ENCODE peak calls at places on chromosomes 5 and 9, in five cellular contexts. P is NT2/D1, D is HepG2, Y is H1, B is GM12878. U is an unnamed sample.

GRCh38 chr5:146828385-146828784 is 50.2 kb downstream of the PPP2R2B start:
- DNase-seq in D (no peak), B (no peak), P (no peak), Y (no peak), U (no peak)

GRCh38 chr5:142322747-142323479 is 1.9 kb downstream of the SPRY4 start:
- DNase-seq in D (no peak), P (no peak), B (no peak), Y (no peak), U (no peak)

GRCh38 chr9:84617415-84617814 is 52.1 kb upstream of the NTRK2 start:
- DNase-seq in B (no peak), D (no peak), Y (no peak), P (no peak), U (no peak)

GRCh38 chr9:136640176-136641086 is 22.3 kb upstream of the EGFL7 start:
- DNase-seq in B (no peak), Y (no peak), D (no peak), P (no peak), U (no peak)

GRCh38 chr9:89619019-89619418 is 14.2 kb downstream of the GADD45G start:
- DNase-seq in P (peak), D (no peak), Y (no peak), B (no peak), U (peak)

GRCh38 chr9:76415731-76416130 is 21.5 kb upstream of the RFK start:
- DNase-seq in P (no peak), B (no peak), Y (no peak), D (no peak), U (no peak)

GRCh38 chr9:2502210-2502609 is 119.4 kb upstream of the VLDLR start:
- DNase-seq in D (no peak), P (no peak), Y (no peak), B (no peak), U (no peak)

GRCh38 chr5:137218471-137218870 is 280.7 kb downstream of the SPOCK1 start:
- DNase-seq in P (no peak), Y (no peak), B (no peak), D (no peak), U (no peak)

GRCh38 chr9:136947955-136948510 is 3.0 kb downstream of the C8G start:
- DNase-seq in Y (no peak), B (no peak), P (no peak), D (peak), U (no peak)

GRCh38 chr5:139709587-139710369 is 61.6 kb downstream of the CXXC5 start:
- DNase-seq in Y (no peak), D (no peak), B (no peak), P (no peak), U (no peak)

GRCh38 chr9:17847908-17848307 is 269.0 kb downstream of the SH3GL2 start:
- DNase-seq in Y (no peak), B (no peak), D (no peak), P (no peak), U (no peak)

GRCh38 chr5:168974081-168974480 is 326.9 kb downstream of the SLIT3 start:
- DNase-seq in B (no peak), D (no peak), Y (no peak), P (no peak), U (no peak)

GRCh38 chr5:56543431-56544385 is 271.6 kb upstream of the MAP3K1 start:
- DNase-seq in P (no peak), D (no peak), Y (no peak), B (no peak), U (no peak)

GRCh38 chr9:3894764-3895163 is 369.0 kb upstream of the RFX3 start:
- DNase-seq in B (no peak), Y (no peak), D (no peak), P (no peak), U (no peak)

GRCh38 chr5:115471674-115472073 is 72.9 kb downstream of the FEM1C start:
- DNase-seq in P (no peak), D (no peak), Y (no peak), B (no peak), U (no peak)

GRCh38 chr5:35651002-35651756 is 33.5 kb downstream of the SPEF2 start:
- DNase-seq in P (peak), B (no peak), D (peak), Y (peak), U (peak)

GRCh38 chr5:124528838-124529237 is 217.6 kb downstream of the ZNF608 start:
- DNase-seq in B (no peak), P (no peak), Y (no peak), D (no peak), U (no peak)

GRCh38 chr9:84146893-84147705 is 166.5 kb downstream of the RMI1 start:
- DNase-seq in D (no peak), P (no peak), B (no peak), Y (no peak), U (no peak)

GRCh38 chr5:6731465-6732237 is 18.4 kb downstream of the TENT4A start:
- DNase-seq in P (no peak), Y (no peak), B (no peak), D (no peak), U (no peak)

GRCh38 chr5:136424835-136425694 is 59.7 kb upstream of the TRPC7 start:
- DNase-seq in P (peak), D (peak), B (no peak), Y (peak), U (peak)

DNA sequence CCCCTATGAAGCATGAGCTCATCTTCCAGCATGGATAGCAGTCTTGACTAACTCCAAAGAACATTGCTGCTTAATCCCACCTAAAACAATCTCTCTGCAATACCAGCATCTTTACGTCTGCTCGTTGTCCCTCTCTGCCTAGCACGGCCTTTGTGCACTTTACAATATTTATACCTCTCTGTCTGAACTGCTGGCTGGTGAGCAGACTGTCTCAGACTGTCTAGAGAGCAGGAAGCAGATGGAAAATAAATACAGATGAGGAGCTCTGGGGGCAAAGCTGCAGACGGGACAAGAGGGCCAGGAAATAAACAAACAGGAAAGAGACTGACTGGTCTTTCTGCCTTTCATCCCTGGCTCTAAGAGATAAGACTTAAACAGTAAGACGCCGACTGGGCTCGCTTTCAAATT is 224.8 kb downstream of the ENC1 start:
- DNase-seq in B (no peak), Y (no peak), P (no peak), D (peak), U (no peak)
- TF ChIP-seq SUZ12 in B (no peak), Y (no peak), P (no peak), D (no peak), U (no peak)

GRCh38 chr5:172854451-172854871 is 20.4 kb downstream of the ERGIC1 start:
- DNase-seq in D (no peak), P (no peak), B (no peak), Y (no peak), U (no peak)

GRCh38 chr5:172855597-172856292 is 21.7 kb downstream of the ERGIC1 start:
- DNase-seq in Y (no peak), P (no peak), D (no peak), B (no peak), U (no peak)

GRCh38 chr5:172852490-172853354 is 18.7 kb downstream of the ERGIC1 start:
- DNase-seq in B (no peak), Y (no peak), D (peak), P (no peak), U (no peak)

GRCh38 chr5:172854958-172855357 is 20.9 kb downstream of the ERGIC1 start:
- DNase-seq in D (no peak), Y (no peak), B (no peak), P (no peak), U (no peak)

DNA sequence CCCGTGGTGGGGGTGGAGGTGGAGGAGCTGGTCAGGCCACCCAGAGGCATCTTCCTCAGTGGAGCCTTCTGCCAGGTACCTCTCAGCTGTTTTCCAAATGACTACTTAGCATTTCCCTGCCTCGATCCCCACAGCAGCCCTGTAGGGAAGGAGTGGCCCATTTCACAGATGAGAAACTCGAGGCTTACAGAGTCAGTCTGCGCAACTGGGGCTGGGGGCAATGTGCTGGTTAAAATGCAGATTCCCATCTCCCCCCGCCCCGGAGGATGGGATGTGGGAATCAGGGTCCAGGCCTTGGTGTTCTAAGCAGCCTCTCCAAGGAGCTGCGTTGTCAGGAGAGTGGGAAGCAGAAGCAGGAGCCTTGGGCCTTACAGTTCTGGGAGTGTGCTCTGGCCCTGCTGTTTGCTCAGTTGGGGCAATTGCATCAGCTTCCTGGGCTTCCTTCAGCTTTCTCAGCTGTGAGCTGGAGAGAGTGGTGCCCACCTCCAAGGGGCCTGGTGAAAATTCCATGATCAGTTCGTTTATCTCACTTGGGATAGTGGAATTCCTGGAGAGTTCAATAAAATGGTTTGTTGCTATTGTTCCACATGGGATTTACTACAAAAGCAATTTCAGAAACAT is 19.4 kb downstream of the ERGIC1 start:
- DNase-seq in Y (no peak), B (no peak), P (no peak), D (no peak), U (no peak)
- TF ChIP-seq SUZ12 in Y (no peak), B (no peak), P (no peak), D (no peak), U (no peak)

GRCh38 chr9:33159760-33160127 is 7.4 kb downstream of the B4GALT1 start:
- DNase-seq in D (no peak), Y (no peak), B (no peak), P (no peak), U (no peak)
- TF ChIP-seq SUZ12 in D (no peak), Y (no peak), B (no peak), P (no peak), U (no peak)

GRCh38 chr5:109483395-109483974 is 73.7 kb upstream of the PJA2 start:
- DNase-seq in Y (no peak), B (no peak), D (no peak), P (no peak), U (no peak)

GRCh38 chr5:109478830-109479229 is 69.1 kb upstream of the PJA2 start:
- DNase-seq in P (no peak), B (no peak), Y (no peak), D (no peak), U (no peak)

GRCh38 chr5:109482748-109483147 is 73.0 kb upstream of the PJA2 start:
- DNase-seq in Y (no peak), B (no peak), D (peak), P (peak), U (no peak)

GRCh38 chr5:109476292-109476691 is 66.5 kb upstream of the PJA2 start:
- DNase-seq in Y (no peak), D (no peak), B (no peak), P (no peak), U (no peak)

GRCh38 chr5:109479260-109479860 is 69.6 kb upstream of the PJA2 start:
- DNase-seq in Y (no peak), P (no peak), B (no peak), D (peak), U (no peak)
- TF ChIP-seq SUZ12 in Y (no peak), P (no peak), B (no peak), D (no peak), U (no peak)

GRCh38 chr5:93069276-93069675 is 511.7 kb downstream of the NR2F1-AS1 start:
- DNase-seq in P (no peak), Y (no peak), B (no peak), D (no peak), U (no peak)
- TF ChIP-seq SUZ12 in P (no peak), Y (no peak), B (no peak), D (no peak), U (no peak)

DNA sequence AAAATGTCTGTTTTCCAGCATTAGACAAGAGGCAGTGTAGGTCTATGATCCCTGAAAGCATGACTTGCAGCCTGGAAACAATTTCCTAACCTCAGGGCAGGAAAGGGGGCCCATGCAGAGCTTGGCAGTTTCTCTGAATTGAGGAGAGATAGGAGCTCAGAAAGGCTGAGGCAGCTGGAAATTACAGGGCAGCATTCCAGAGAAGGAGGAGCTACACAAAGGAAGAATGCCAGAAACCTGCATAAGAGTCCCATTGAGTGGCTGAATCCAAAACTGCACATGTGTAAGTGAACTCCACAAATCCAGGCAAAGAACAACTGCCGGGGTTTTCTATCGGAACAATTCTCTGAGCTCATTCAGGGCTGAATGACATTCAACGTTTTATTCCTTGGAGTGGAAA is 346.8 kb downstream of the PIK3R1 start:
- DNase-seq in P (no peak), B (no peak), D (no peak), Y (no peak), U (no peak)
- TF ChIP-seq SUZ12 in P (no peak), B (no peak), D (no peak), Y (no peak), U (no peak)

DNA sequence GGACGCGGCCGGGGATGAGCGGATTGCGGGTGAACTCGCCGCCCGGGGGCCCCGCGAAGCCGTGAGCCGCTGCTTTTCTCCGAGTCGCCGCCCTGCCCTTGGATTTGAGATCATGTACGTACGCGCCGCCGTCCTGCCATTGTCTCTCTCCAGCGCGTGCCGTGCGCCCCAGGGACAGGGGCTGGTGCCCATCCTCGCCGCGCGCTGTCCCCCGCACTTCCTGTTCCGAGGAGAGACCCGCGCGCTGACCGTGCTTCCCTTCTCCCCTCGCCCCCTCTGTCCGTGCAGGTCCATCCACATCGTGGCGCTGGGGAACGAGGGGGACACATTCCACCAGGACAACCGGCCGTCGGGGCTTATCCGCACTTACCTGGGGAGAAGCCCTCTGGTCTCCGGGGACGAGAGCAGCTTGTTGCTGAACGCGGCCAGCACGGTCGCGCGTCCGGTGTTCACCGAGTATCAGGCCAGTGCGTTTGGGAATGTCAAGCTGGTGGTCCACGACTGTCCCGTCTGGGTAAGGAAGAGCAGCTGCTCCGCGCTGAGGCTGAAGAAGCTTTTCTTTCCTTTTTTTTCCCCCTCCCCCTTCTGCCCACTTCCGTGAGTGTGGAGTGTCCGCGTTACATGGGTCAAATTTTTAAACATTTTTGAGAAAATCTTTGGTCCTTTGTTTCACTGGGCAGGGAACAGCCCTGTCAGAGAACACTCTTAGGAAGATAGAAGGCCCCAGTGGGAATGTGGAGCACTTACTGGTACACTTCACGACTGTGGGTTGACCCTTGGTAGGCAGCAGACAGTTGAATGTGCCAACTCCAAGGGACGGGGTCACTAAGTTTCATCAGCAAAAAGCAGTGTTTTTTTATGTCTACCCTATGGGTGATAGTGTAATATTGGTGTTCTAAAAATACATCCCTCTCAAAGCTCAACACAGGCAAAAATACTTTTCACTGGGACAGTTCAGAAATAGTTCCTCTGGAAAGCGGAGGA is 727 bp downstream of the RHOBTB3 start:
- DNase-seq in D (peak), Y (no peak), P (no peak), B (no peak), U (peak)
- TF ChIP-seq SUZ12 in D (no peak), Y (peak), P (no peak), B (no peak), U (no peak)

GRCh38 chr5:79966479-79966878 is 24.6 kb downstream of the MTX3 start:
- DNase-seq in P (no peak), Y (no peak), B (no peak), D (no peak), U (no peak)

GRCh38 chr5:79963261-79963977 is 27.6 kb downstream of the MTX3 start:
- DNase-seq in Y (no peak), D (no peak), B (no peak), P (no peak), U (no peak)

GRCh38 chr5:79959407-79959806 is 31.7 kb downstream of the MTX3 start:
- DNase-seq in P (no peak), D (no peak), Y (no peak), B (no peak), U (no peak)

GRCh38 chr5:79961731-79962579 is 29.1 kb downstream of the MTX3 start:
- DNase-seq in P (no peak), D (no peak), Y (no peak), B (no peak), U (no peak)

GRCh38 chr5:79962580-79963222 is 28.4 kb downstream of the MTX3 start:
- DNase-seq in B (no peak), P (no peak), D (no peak), Y (no peak), U (no peak)
- TF ChIP-seq SUZ12 in B (no peak), P (no peak), D (no peak), Y (no peak), U (no peak)